ENCODE peak calls at places on chromosomes 1 and 21, in eight cellular contexts. C, R, K, W, B, L, V and N are unnamed samples.

GRCh38 chr1:85463666-85464496 is 1.1 kb downstream of the DDAH1 start:
- DNase-seq in C (no peak), R (no peak), K (peak; percentile 34), W (no peak), B (peak; percentile 52), L (no peak), V (no peak), N (no peak)

GRCh38 chr21:44454747-44455523 is at the start of gene LRRC3:
- DNase-seq in C (no peak), R (peak; percentile 69), K (peak; percentile 51), W (peak; percentile 93), B (peak; percentile 85), L (peak; percentile 87), V (peak; percentile 99), N (peak; percentile 100)

GRCh38 chr1:84847253-84848247 is 45.5 kb downstream of the LPAR3 start:
- DNase-seq in C (peak; percentile 80), R (peak; percentile 98), K (peak; percentile 98), W (peak; percentile 92), B (peak; percentile 98), L (peak; percentile 93), V (peak; percentile 85), N (no peak)

GRCh38 chr1:109807822-109808680 is 44.3 kb upstream of the EPS8L3 start:
- DNase-seq in C (no peak), R (no peak), K (peak; percentile 76), W (no peak), B (no peak), L (peak; percentile 99), V (no peak), N (no peak)

GRCh38 chr1:22154626-22155025 is 11.7 kb upstream of the WNT4 start:
- DNase-seq in C (no peak), R (no peak), K (no peak), W (no peak), B (no peak), L (no peak), V (no peak), N (no peak)

GRCh38 chr1:17009706-17010105 is 2.0 kb downstream of the ATP13A2 start:
- DNase-seq in C (no peak), R (no peak), K (no peak), W (no peak), B (no peak), L (no peak), V (peak; percentile 42), N (peak; percentile 24)

GRCh38 chr1:20322081-20322824 is 31.6 kb downstream of the VWA5B1 start:
- DNase-seq in C (no peak), R (peak; percentile 15), K (peak; percentile 30), W (no peak), B (no peak), L (no peak), V (no peak), N (no peak)

GRCh38 chr21:42171091-42172053 is 47.6 kb upstream of the ABCG1 start:
- DNase-seq in C (no peak), R (no peak), K (no peak), W (no peak), B (peak; percentile 37), L (no peak), V (peak; percentile 46), N (no peak)

GRCh38 chr1:65469889-65470340 is 49.4 kb downstream of the LEPR start:
- DNase-seq in C (no peak), R (peak; percentile 34), K (peak; percentile 65), W (no peak), B (peak; percentile 60), L (no peak), V (no peak), N (no peak)

GRCh38 chr1:158181577-158181922 is 855 bp downstream of the CD1D start:
- DNase-seq in C (no peak), R (no peak), K (no peak), W (no peak), B (no peak), L (no peak), V (no peak), N (no peak)

GRCh38 chr21:43956667-43957030 is 55.5 kb upstream of the TRAPPC10 start:
- DNase-seq in C (peak; percentile 4), R (peak; percentile 52), K (peak; percentile 58), W (no peak), B (peak; percentile 48), L (no peak), V (no peak), N (no peak)

GRCh38 chr1:167454929-167455785 is 63.2 kb downstream of the CD247 start:
- DNase-seq in C (no peak), R (peak; percentile 14), K (peak; percentile 23), W (peak; percentile 86), B (peak; percentile 28), L (peak; percentile 76), V (peak; percentile 78), N (peak; percentile 87)

GRCh38 chr1:211830330-211831142 is at the start of gene LPGAT1:
- DNase-seq in C (no peak), R (peak; percentile 33), K (peak; percentile 65), W (peak; percentile 89), B (peak; percentile 62), L (peak; percentile 85), V (peak; percentile 92), N (peak; percentile 94)

GRCh38 chr1:247375747-247376146 is 40.2 kb upstream of the NLRP3 start:
- DNase-seq in C (no peak), R (no peak), K (no peak), W (no peak), B (no peak), L (no peak), V (no peak), N (peak; percentile 33)

GRCh38 chr1:247378334-247379073 is 37.5 kb upstream of the NLRP3 start:
- DNase-seq in C (no peak), R (no peak), K (no peak), W (no peak), B (no peak), L (no peak), V (no peak), N (no peak)

GRCh38 chr1:247371801-247372259 is 40.2 kb upstream of the ZNF496 start:
- DNase-seq in C (no peak), R (no peak), K (no peak), W (no peak), B (no peak), L (no peak), V (no peak), N (no peak)

GRCh38 chr1:247373721-247374141 is 42.1 kb upstream of the ZNF496 start:
- DNase-seq in C (no peak), R (peak; percentile 42), K (peak; percentile 14), W (peak; percentile 55), B (peak; percentile 60), L (peak; percentile 52), V (peak; percentile 64), N (peak; percentile 79)

GRCh38 chr1:247376659-247377058 is 39.3 kb upstream of the NLRP3 start:
- DNase-seq in C (no peak), R (no peak), K (peak; percentile 15), W (no peak), B (no peak), L (no peak), V (no peak), N (peak; percentile 77)
- H3K4me3 ChIP-seq in C (no peak overlapping the region), R (no peak overlapping the region), K (no peak overlapping the region), W (no peak overlapping the region), B (no peak overlapping the region), L (no peak overlapping the region), V (no peak overlapping the region), N (peak overlapping the region; percentile 27)

DNA sequence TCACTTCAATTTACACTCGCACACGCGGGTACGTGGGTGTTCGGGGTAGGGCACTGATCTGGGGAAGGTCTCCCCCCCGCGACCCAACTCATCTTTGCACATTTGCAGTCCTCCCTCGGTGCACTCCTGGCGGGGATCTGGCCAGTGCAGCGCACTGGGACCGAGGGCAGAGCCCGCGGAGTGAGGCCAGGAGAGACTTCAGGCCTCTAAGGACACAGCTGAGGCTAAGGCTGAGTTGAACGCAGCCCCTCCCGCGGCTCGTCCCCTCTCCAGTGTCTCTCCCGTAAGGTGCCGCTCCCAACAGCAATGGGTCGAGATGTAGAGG is 939 bp upstream of the NCAM2 start:
- DNase-seq in C (no peak), R (no peak), K (no peak), W (no peak), B (peak; percentile 2), L (no peak), V (peak; percentile 11), N (peak; percentile 45)
- H3K4me3 ChIP-seq in C (peak overlapping the region; percentile 66), R (peak overlapping the region; percentile 61), K (no peak overlapping the region), W (peak overlapping the region; percentile 65), B (peak overlapping the region; percentile 67), L (no peak overlapping the region), V (peak overlapping the region; percentile 48), N (peak overlapping the region; percentile 50)

GRCh38 chr1:153669606-153670005 is 1.2 kb downstream of the ILF2 start:
- DNase-seq in C (no peak), R (no peak), K (no peak), W (peak; percentile 6), B (no peak), L (no peak), V (no peak), N (no peak)
- H3K4me3 ChIP-seq in C (peak overlapping the region; percentile 89), R (peak overlapping the region; percentile 94), K (peak overlapping the region; percentile 96), W (peak overlapping the region; percentile 93), B (peak overlapping the region; percentile 64), L (peak overlapping the region; percentile 80), V (peak overlapping the region; percentile 23), N (peak overlapping the region; percentile 93)

GRCh38 chr1:155128755-155129473 is 1.2 kb downstream of the EFNA1 start:
- DNase-seq in C (no peak), R (no peak), K (no peak), W (peak; percentile 55), B (no peak), L (no peak), V (peak; percentile 70), N (peak; percentile 67)
- H3K4me3 ChIP-seq in C (no peak overlapping the region), R (no peak overlapping the region), K (no peak overlapping the region), W (peak overlapping the region; percentile 64), B (peak overlapping the region; percentile 55), L (peak overlapping the region; percentile 52), V (peak overlapping the region; percentile 45), N (peak overlapping the region; percentile 17)

GRCh38 chr1:156752843-156753486 is 1.5 kb upstream of the HDGF start:
- DNase-seq in C (no peak), R (no peak), K (no peak), W (peak; percentile 44), B (no peak), L (no peak), V (no peak), N (peak; percentile 9)
- H3K4me3 ChIP-seq in C (peak overlapping the region; percentile 96), R (peak overlapping the region; percentile 96), K (no peak overlapping the region), W (peak overlapping the region; percentile 95), B (peak overlapping the region; percentile 94), L (peak overlapping the region; percentile 89), V (peak overlapping the region; percentile 95), N (peak overlapping the region; percentile 99)

DNA sequence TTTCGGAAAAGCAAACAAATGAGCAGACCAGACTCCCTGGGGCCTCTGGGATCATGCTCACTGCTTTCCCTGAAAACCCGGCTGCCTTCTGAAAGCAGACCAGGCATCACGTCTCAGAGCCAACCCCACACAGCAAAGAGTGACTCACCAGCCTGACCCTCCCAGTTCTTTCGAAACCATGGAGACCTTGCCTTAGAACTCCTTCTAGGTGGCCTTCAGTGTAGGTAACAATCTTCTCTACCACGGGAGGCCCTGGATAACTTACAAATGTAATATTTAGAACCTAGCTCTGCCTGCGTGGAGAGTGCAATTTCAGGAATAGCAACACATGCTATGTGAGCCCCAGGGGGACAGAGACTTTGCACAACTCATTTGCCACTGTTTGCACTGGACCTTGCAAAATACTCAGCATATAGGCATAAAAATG is 105.2 kb downstream of the SUSD4 start:
- DNase-seq in C (no peak), R (peak; percentile 39), K (peak; percentile 77), W (no peak), B (peak; percentile 54), L (peak; percentile 66), V (peak; percentile 87), N (no peak)
- H3K4me3 ChIP-seq in C (no peak overlapping the region), R (no peak overlapping the region), K (no peak overlapping the region), W (no peak overlapping the region), B (no peak overlapping the region), L (no peak overlapping the region), V (no peak overlapping the region), N (no peak overlapping the region)